ENCODE peak calls at places on chromosome 18, in seven cellular contexts. U is iPS DF 19.7, L is germinal center, O is hypothalamus, F is KG1, W is H7, R is activated T-cell treated with anti-CD3 and anti-CD28 coated beads for 1 hour. Y is an unnamed sample.

GRCh38 chr18:58150772-58151171 is 106.7 kb downstream of the NEDD4L start:
- DNase-seq in R (no peak), F (no peak), U (no peak), W (no peak), O (no peak), L (no peak), Y (no peak)

GRCh38 chr18:9562584-9562983 is 51.8 kb downstream of the PPP4R1 start:
- DNase-seq in U (no peak), R (no peak), W (no peak), F (no peak), O (no peak), L (no peak), Y (no peak)

GRCh38 chr18:58272779-58273500 is 228.9 kb downstream of the NEDD4L start:
- DNase-seq in O (no peak), F (no peak), R (no peak), L (no peak), W (no peak), U (no peak), Y (no peak)

GRCh38 chr18:45657357-45658335 is 42.4 kb downstream of the SLC14A2 start:
- DNase-seq in W (no peak), L (no peak), R (no peak), F (no peak), O (no peak), U (no peak), Y (peak)

GRCh38 chr18:50396005-50396404 is 21.2 kb downstream of the SKA1 start:
- DNase-seq in O (no peak), R (no peak), W (no peak), L (no peak), F (no peak), U (no peak), Y (peak)

GRCh38 chr18:8288447-8289213 is 320.6 kb upstream of the RAB12 start:
- DNase-seq in U (no peak), W (no peak), R (no peak), O (no peak), L (no peak), F (no peak), Y (no peak)

GRCh38 chr18:79459946-79460345 is 64.2 kb downstream of the NFATC1 start:
- DNase-seq in R (no peak), L (peak), W (no peak), U (no peak), O (no peak), F (no peak), Y (peak)

GRCh38 chr18:49178736-49179135 is 228.0 kb upstream of the SMAD7 start:
- DNase-seq in R (no peak), F (no peak), O (no peak), U (no peak), L (no peak), W (peak), Y (peak)

GRCh38 chr18:55310044-55310676 is 277.8 kb downstream of the TCF4 start:
- DNase-seq in O (no peak), U (no peak), F (no peak), W (no peak), L (no peak), R (no peak), Y (no peak)

GRCh38 chr18:3873698-3874495 is 423.9 kb downstream of the TGIF1 start:
- DNase-seq in U (no peak), L (no peak), O (no peak), W (no peak), R (no peak), F (no peak), Y (peak)

GRCh38 chr18:76528477-76529432 is 33.7 kb upstream of the ZNF516 start:
- DNase-seq in W (peak), U (no peak), F (no peak), L (no peak), O (no peak), R (no peak), Y (peak)

GRCh38 chr18:13540783-13541182 is 185.6 kb downstream of the FAM210A start:
- DNase-seq in R (peak), O (no peak), L (no peak), U (no peak), W (no peak), F (no peak), Y (no peak)

GRCh38 chr18:4068552-4069158 is 386.5 kb downstream of the DLGAP1 start:
- DNase-seq in F (no peak), U (peak), W (peak), L (peak), O (no peak), R (no peak), Y (peak)

GRCh38 chr18:75003089-75003488 is 205.8 kb downstream of the PTGR3 start:
- DNase-seq in L (no peak), U (no peak), O (no peak), F (no peak), R (no peak), W (no peak), Y (no peak)

GRCh38 chr18:44632469-44633145 is 48.1 kb upstream of the SETBP1 start:
- DNase-seq in L (no peak), O (no peak), F (no peak), U (no peak), W (no peak), R (no peak), Y (no peak)

GRCh38 chr18:29248856-29249255 is 1071.9 kb upstream of the CDH2 start:
- DNase-seq in U (no peak), R (no peak), O (no peak), F (no peak), W (no peak), L (no peak), Y (no peak)

GRCh38 chr18:76274470-76275289 is 220.4 kb downstream of the ZNF516 start:
- DNase-seq in U (no peak), W (peak), L (no peak), R (no peak), F (no peak), O (no peak), Y (peak)

GRCh38 chr18:5582849-5583667 is 39.3 kb upstream of the EPB41L3 start:
- DNase-seq in L (no peak), F (no peak), W (no peak), U (no peak), R (no peak), O (no peak), Y (no peak)

GRCh38 chr18:12254137-12254819 is at the start of gene CIDEA:
- DNase-seq in F (no peak), R (no peak), O (no peak), L (no peak), W (peak), U (no peak), Y (no peak)

GRCh38 chr18:41096504-41096903 is 858.5 kb upstream of the PIK3C3 start:
- DNase-seq in W (no peak), R (no peak), L (no peak), F (no peak), O (no peak), U (no peak), Y (peak)

GRCh38 chr18:13587001-13587400 is 139.4 kb downstream of the FAM210A start:
- DNase-seq in O (no peak), U (no peak), L (no peak), W (no peak), R (no peak), F (no peak), Y (no peak)

GRCh38 chr18:77077401-77077800 is 55.2 kb downstream of the MBP start:
- DNase-seq in F (no peak), O (no peak), L (no peak), U (no peak), R (no peak), W (no peak), Y (no peak)

GRCh38 chr18:50388988-50389387 is 14.1 kb downstream of the SKA1 start:
- DNase-seq in W (no peak), U (no peak), L (no peak), R (no peak), O (no peak), F (no peak), Y (no peak)

GRCh38 chr18:3218817-3219216 is 951 bp downstream of the MYOM1 start:
- DNase-seq in F (no peak), W (no peak), R (no peak), O (no peak), U (no peak), L (no peak), Y (no peak)

GRCh38 chr18:6997802-6998201 is 119.8 kb downstream of the LAMA1 start:
- DNase-seq in L (no peak), F (no peak), O (no peak), W (no peak), R (no peak), U (no peak), Y (no peak)

GRCh38 chr18:9701604-9702324 is 6.3 kb upstream of the RAB31 start:
- DNase-seq in O (no peak), U (no peak), L (no peak), F (no peak), R (no peak), W (no peak), Y (no peak)

GRCh38 chr18:58863539-58864145 is 1.0 kb upstream of the ZNF532 start:
- DNase-seq in U (no peak), L (peak), F (no peak), R (peak), W (peak), O (peak), Y (no peak)

GRCh38 chr18:62436636-62437519 is 85.9 kb upstream of the ZCCHC2 start:
- DNase-seq in U (no peak), R (no peak), O (no peak), F (no peak), L (no peak), W (no peak), Y (no peak)

GRCh38 chr18:37207343-37207742 is 358.3 kb downstream of the CELF4 start:
- DNase-seq in W (peak), F (no peak), L (no peak), U (peak), O (no peak), R (no peak), Y (no peak)

GRCh38 chr18:7521226-7521856 is 45.8 kb upstream of the PTPRM start:
- DNase-seq in W (peak), R (no peak), F (no peak), L (no peak), U (no peak), O (no peak), Y (no peak)

GRCh38 chr18:22191986-22192385 is 22.6 kb downstream of the GATA6 start:
- DNase-seq in R (no peak), U (no peak), F (no peak), W (no peak), O (no peak), L (no peak), Y (no peak)

GRCh38 chr18:57803119-57803969 is at the start of gene ATP8B1:
- DNase-seq in F (no peak), R (no peak), L (peak), U (peak), O (no peak), W (peak), Y (no peak)

GRCh38 chr18:45166341-45167108 is 448.8 kb upstream of the SLC14A2 start:
- DNase-seq in O (no peak), F (no peak), W (no peak), U (no peak), R (no peak), L (no peak), Y (no peak)

GRCh38 chr18:50745946-50746345 is 73.9 kb downstream of the MRO start:
- DNase-seq in R (no peak), U (no peak), F (no peak), O (no peak), W (no peak), L (no peak), Y (no peak)

GRCh38 chr18:54181856-54182612 is 42.4 kb downstream of the MBD2 start:
- DNase-seq in L (no peak), O (no peak), R (no peak), F (no peak), W (no peak), U (no peak), Y (no peak)

Y was measured in OCI-M1.